ENCODE peak calls at places on chromosomes 6 and 20, in six cellular contexts. J is stimulated activated CD4-positive, alpha-beta T cell treated with anti-CD3 and anti-CD28 coated beads, Interleukin-12 subunit alpha, Interleukin-12 subunit beta, amount 100 ng/mL, for 4 hours; Y is PC-9; U is EL; R is psoas muscle; E is activated gamma-delta T cell treated with Interleukin-2 at 50 U/mL for 16 hours. V is an unnamed sample.

GRCh38 chr20:58017237-58017969 is 211.1 kb downstream of the ANKRD60 start:
- DNase-seq in U (peak), E (no peak), R (no peak), Y (peak), J (no peak), V (peak)

GRCh38 chr20:8128291-8129046 is 3.6 kb upstream of the PLCB1 start:
- DNase-seq in J (no peak), U (no peak), Y (no peak), R (no peak), E (no peak), V (no peak)

GRCh38 chr20:1122388-1123315 is 4.2 kb downstream of the PSMF1 start:
- DNase-seq in E (no peak), U (peak), Y (no peak), R (peak), J (no peak), V (peak)

GRCh38 chr20:37522258-37523011 is 1.4 kb downstream of the NNAT start:
- DNase-seq in U (no peak), Y (no peak), J (no peak), E (no peak), R (peak), V (peak)

GRCh38 chr6:44100088-44100550 is 27.1 kb downstream of the MRPL14 start:
- DNase-seq in U (peak), Y (peak), J (no peak), E (no peak), R (no peak), V (no peak)

GRCh38 chr6:105326838-105327745 is 75.8 kb downstream of the PREP start:
- DNase-seq in E (no peak), U (peak), R (peak), J (no peak), Y (peak), V (no peak)

GRCh38 chr6:53326372-53327016 is 22.3 kb downstream of the ELOVL5 start:
- DNase-seq in Y (peak), R (peak), U (peak), E (no peak), J (no peak), V (peak)

GRCh38 chr20:49187330-49188100 is 619 bp downstream of the STAU1 start:
- DNase-seq in E (peak), R (no peak), Y (no peak), U (no peak), J (peak), V (peak)

GRCh38 chr20:22698443-22698842 is 114.1 kb upstream of the FOXA2 start:
- DNase-seq in Y (no peak), U (no peak), E (no peak), J (no peak), R (no peak), V (no peak)

GRCh38 chr6:75429304-75429703 is 64.3 kb downstream of the FILIP1 start:
- DNase-seq in Y (no peak), U (no peak), R (no peak), E (no peak), J (no peak), V (no peak)